ENCODE peak calls at places on chromosomes 1 and 21, in six cellular contexts. One of them, this sample, is unnamed.

GRCh38 chr1:7613106-7613850 is 157.8 kb upstream of the VAMP3 start:
- DNase-seq in body of pancreas: no peak
- DNase-seq in stimulated activated CD4-positive, alpha-beta T cell treated with anti-CD3 and anti-CD28 coated beads, Interleukin-4, amount 100 ng/mL, for 4 hours: no peak
- DNase-seq in mucosa of descending colon: no peak
- DNase-seq in foreskin keratinocyte: no peak
- DNase-seq in NCI-H2171: no peak
- DNase-seq in this sample: no peak

GRCh38 chr1:241950390-241950789 is 7.2 kb upstream of the BECN2 start:
- DNase-seq in body of pancreas: no peak
- DNase-seq in stimulated activated CD4-positive, alpha-beta T cell treated with anti-CD3 and anti-CD28 coated beads, Interleukin-4, amount 100 ng/mL, for 4 hours: no peak
- DNase-seq in mucosa of descending colon: no peak
- DNase-seq in foreskin keratinocyte: peak
- DNase-seq in NCI-H2171: no peak
- DNase-seq in this sample: no peak

GRCh38 chr1:234689236-234689635 is 79.3 kb upstream of the IRF2BP2 start:
- DNase-seq in body of pancreas: no peak
- DNase-seq in stimulated activated CD4-positive, alpha-beta T cell treated with anti-CD3 and anti-CD28 coated beads, Interleukin-4, amount 100 ng/mL, for 4 hours: no peak
- DNase-seq in mucosa of descending colon: no peak
- DNase-seq in foreskin keratinocyte: no peak
- DNase-seq in NCI-H2171: no peak
- DNase-seq in this sample: no peak

GRCh38 chr21:43187715-43188114 is 18.9 kb downstream of the CRYAA start:
- DNase-seq in body of pancreas: no peak
- DNase-seq in stimulated activated CD4-positive, alpha-beta T cell treated with anti-CD3 and anti-CD28 coated beads, Interleukin-4, amount 100 ng/mL, for 4 hours: no peak
- DNase-seq in mucosa of descending colon: peak
- DNase-seq in foreskin keratinocyte: no peak
- DNase-seq in NCI-H2171: no peak
- DNase-seq in this sample: no peak

GRCh38 chr1:223374064-223374610 is 10.2 kb upstream of the SUSD4 start:
- DNase-seq in body of pancreas: no peak
- DNase-seq in stimulated activated CD4-positive, alpha-beta T cell treated with anti-CD3 and anti-CD28 coated beads, Interleukin-4, amount 100 ng/mL, for 4 hours: no peak
- DNase-seq in mucosa of descending colon: no peak
- DNase-seq in foreskin keratinocyte: no peak
- DNase-seq in NCI-H2171: no peak
- DNase-seq in this sample: no peak

GRCh38 chr1:9265966-9266365 is 26.7 kb upstream of the SPSB1 start:
- DNase-seq in body of pancreas: no peak
- DNase-seq in stimulated activated CD4-positive, alpha-beta T cell treated with anti-CD3 and anti-CD28 coated beads, Interleukin-4, amount 100 ng/mL, for 4 hours: no peak
- DNase-seq in mucosa of descending colon: peak
- DNase-seq in foreskin keratinocyte: no peak
- DNase-seq in NCI-H2171: no peak
- DNase-seq in this sample: no peak

GRCh38 chr1:149844096-149844495 is 55.3 kb upstream of the BOLA1 start:
- DNase-seq in body of pancreas: no peak
- DNase-seq in stimulated activated CD4-positive, alpha-beta T cell treated with anti-CD3 and anti-CD28 coated beads, Interleukin-4, amount 100 ng/mL, for 4 hours: no peak
- DNase-seq in mucosa of descending colon: no peak
- DNase-seq in foreskin keratinocyte: no peak
- DNase-seq in NCI-H2171: no peak
- DNase-seq in this sample: no peak

GRCh38 chr1:48242126-48242736 is 19.7 kb downstream of the SLC5A9 start:
- DNase-seq in body of pancreas: no peak
- DNase-seq in stimulated activated CD4-positive, alpha-beta T cell treated with anti-CD3 and anti-CD28 coated beads, Interleukin-4, amount 100 ng/mL, for 4 hours: no peak
- DNase-seq in mucosa of descending colon: no peak
- DNase-seq in foreskin keratinocyte: no peak
- DNase-seq in NCI-H2171: no peak
- DNase-seq in this sample: no peak

GRCh38 chr1:6148497-6149241 is 31.5 kb downstream of the CHD5 start:
- DNase-seq in body of pancreas: peak
- DNase-seq in stimulated activated CD4-positive, alpha-beta T cell treated with anti-CD3 and anti-CD28 coated beads, Interleukin-4, amount 100 ng/mL, for 4 hours: peak
- DNase-seq in mucosa of descending colon: peak
- DNase-seq in foreskin keratinocyte: peak
- DNase-seq in NCI-H2171: no peak
- DNase-seq in this sample: no peak

GRCh38 chr1:234676103-234676594 is 66.2 kb upstream of the IRF2BP2 start:
- DNase-seq in body of pancreas: peak
- DNase-seq in stimulated activated CD4-positive, alpha-beta T cell treated with anti-CD3 and anti-CD28 coated beads, Interleukin-4, amount 100 ng/mL, for 4 hours: peak
- DNase-seq in mucosa of descending colon: peak
- DNase-seq in foreskin keratinocyte: no peak
- DNase-seq in NCI-H2171: no peak
- DNase-seq in this sample: peak

GRCh38 chr1:204495078-204495753 is 611 bp upstream of the PIK3C2B start:
- DNase-seq in body of pancreas: no peak
- DNase-seq in stimulated activated CD4-positive, alpha-beta T cell treated with anti-CD3 and anti-CD28 coated beads, Interleukin-4, amount 100 ng/mL, for 4 hours: no peak
- DNase-seq in mucosa of descending colon: no peak
- DNase-seq in foreskin keratinocyte: peak
- DNase-seq in NCI-H2171: no peak
- DNase-seq in this sample: no peak

GRCh38 chr1:240464099-240464498 is 147.9 kb downstream of the GREM2 start:
- DNase-seq in body of pancreas: no peak
- DNase-seq in stimulated activated CD4-positive, alpha-beta T cell treated with anti-CD3 and anti-CD28 coated beads, Interleukin-4, amount 100 ng/mL, for 4 hours: no peak
- DNase-seq in mucosa of descending colon: no peak
- DNase-seq in foreskin keratinocyte: no peak
- DNase-seq in NCI-H2171: no peak
- DNase-seq in this sample: no peak

GRCh38 chr1:59678809-59679228 is 135.9 kb upstream of the HOOK1 start:
- DNase-seq in body of pancreas: no peak
- DNase-seq in stimulated activated CD4-positive, alpha-beta T cell treated with anti-CD3 and anti-CD28 coated beads, Interleukin-4, amount 100 ng/mL, for 4 hours: no peak
- DNase-seq in mucosa of descending colon: no peak
- DNase-seq in foreskin keratinocyte: no peak
- DNase-seq in NCI-H2171: no peak
- DNase-seq in this sample: no peak

GRCh38 chr1:100292711-100293110 is 26.7 kb downstream of the RTCA start:
- DNase-seq in body of pancreas: no peak
- DNase-seq in stimulated activated CD4-positive, alpha-beta T cell treated with anti-CD3 and anti-CD28 coated beads, Interleukin-4, amount 100 ng/mL, for 4 hours: no peak
- DNase-seq in mucosa of descending colon: no peak
- DNase-seq in foreskin keratinocyte: no peak
- DNase-seq in NCI-H2171: no peak
- DNase-seq in this sample: no peak

GRCh38 chr1:227869281-227869842 is 53.9 kb downstream of the PRSS38 start:
- DNase-seq in body of pancreas: no peak
- DNase-seq in stimulated activated CD4-positive, alpha-beta T cell treated with anti-CD3 and anti-CD28 coated beads, Interleukin-4, amount 100 ng/mL, for 4 hours: no peak
- DNase-seq in mucosa of descending colon: no peak
- DNase-seq in foreskin keratinocyte: no peak
- DNase-seq in NCI-H2171: no peak
- DNase-seq in this sample: no peak

GRCh38 chr1:170669036-170669435 is 5.1 kb downstream of the PRRX1 start:
- DNase-seq in body of pancreas: no peak
- DNase-seq in stimulated activated CD4-positive, alpha-beta T cell treated with anti-CD3 and anti-CD28 coated beads, Interleukin-4, amount 100 ng/mL, for 4 hours: no peak
- DNase-seq in mucosa of descending colon: no peak
- DNase-seq in foreskin keratinocyte: no peak
- DNase-seq in NCI-H2171: no peak
- DNase-seq in this sample: no peak

GRCh38 chr1:164689672-164690655 is 131.0 kb downstream of the PBX1 start:
- DNase-seq in body of pancreas: no peak
- DNase-seq in stimulated activated CD4-positive, alpha-beta T cell treated with anti-CD3 and anti-CD28 coated beads, Interleukin-4, amount 100 ng/mL, for 4 hours: no peak
- DNase-seq in mucosa of descending colon: no peak
- DNase-seq in foreskin keratinocyte: no peak
- DNase-seq in NCI-H2171: peak
- DNase-seq in this sample: no peak

GRCh38 chr1:168709896-168710305 is 19.1 kb downstream of the DPT start:
- DNase-seq in body of pancreas: no peak
- DNase-seq in stimulated activated CD4-positive, alpha-beta T cell treated with anti-CD3 and anti-CD28 coated beads, Interleukin-4, amount 100 ng/mL, for 4 hours: no peak
- DNase-seq in mucosa of descending colon: no peak
- DNase-seq in foreskin keratinocyte: peak
- DNase-seq in NCI-H2171: no peak
- DNase-seq in this sample: no peak

GRCh38 chr1:29415156-29415830 is 179.0 kb downstream of the PTPRU start:
- DNase-seq in body of pancreas: no peak
- DNase-seq in stimulated activated CD4-positive, alpha-beta T cell treated with anti-CD3 and anti-CD28 coated beads, Interleukin-4, amount 100 ng/mL, for 4 hours: no peak
- DNase-seq in mucosa of descending colon: no peak
- DNase-seq in foreskin keratinocyte: no peak
- DNase-seq in NCI-H2171: peak
- DNase-seq in this sample: no peak

GRCh38 chr21:34882719-34883131 is 166.4 kb downstream of the RUNX1 start:
- DNase-seq in body of pancreas: no peak
- DNase-seq in stimulated activated CD4-positive, alpha-beta T cell treated with anti-CD3 and anti-CD28 coated beads, Interleukin-4, amount 100 ng/mL, for 4 hours: no peak
- DNase-seq in mucosa of descending colon: no peak
- DNase-seq in foreskin keratinocyte: no peak
- DNase-seq in NCI-H2171: no peak
- DNase-seq in this sample: no peak

GRCh38 chr1:150765229-150765976 is at the start of gene CTSS:
- DNase-seq in body of pancreas: no peak
- DNase-seq in stimulated activated CD4-positive, alpha-beta T cell treated with anti-CD3 and anti-CD28 coated beads, Interleukin-4, amount 100 ng/mL, for 4 hours: no peak
- DNase-seq in mucosa of descending colon: no peak
- DNase-seq in foreskin keratinocyte: no peak
- DNase-seq in NCI-H2171: no peak
- DNase-seq in this sample: no peak

GRCh38 chr1:72439036-72439435 is 156.7 kb upstream of the NEGR1 start:
- DNase-seq in body of pancreas: no peak
- DNase-seq in stimulated activated CD4-positive, alpha-beta T cell treated with anti-CD3 and anti-CD28 coated beads, Interleukin-4, amount 100 ng/mL, for 4 hours: no peak
- DNase-seq in mucosa of descending colon: no peak
- DNase-seq in foreskin keratinocyte: no peak
- DNase-seq in NCI-H2171: no peak
- DNase-seq in this sample: no peak

GRCh38 chr21:14453964-14454641 is 71.2 kb upstream of the HSPA13 start:
- DNase-seq in body of pancreas: no peak
- DNase-seq in stimulated activated CD4-positive, alpha-beta T cell treated with anti-CD3 and anti-CD28 coated beads, Interleukin-4, amount 100 ng/mL, for 4 hours: no peak
- DNase-seq in mucosa of descending colon: no peak
- DNase-seq in foreskin keratinocyte: no peak
- DNase-seq in NCI-H2171: no peak
- DNase-seq in this sample: no peak

GRCh38 chr1:26375081-26375480 is 2.5 kb upstream of the ZNF683 start:
- DNase-seq in body of pancreas: no peak
- DNase-seq in stimulated activated CD4-positive, alpha-beta T cell treated with anti-CD3 and anti-CD28 coated beads, Interleukin-4, amount 100 ng/mL, for 4 hours: no peak
- DNase-seq in mucosa of descending colon: no peak
- DNase-seq in foreskin keratinocyte: no peak
- DNase-seq in NCI-H2171: no peak
- DNase-seq in this sample: no peak

GRCh38 chr1:161090617-161091016 is 1.3 kb upstream of the NECTIN4 start:
- DNase-seq in body of pancreas: no peak
- DNase-seq in stimulated activated CD4-positive, alpha-beta T cell treated with anti-CD3 and anti-CD28 coated beads, Interleukin-4, amount 100 ng/mL, for 4 hours: no peak
- DNase-seq in mucosa of descending colon: no peak
- DNase-seq in foreskin keratinocyte: no peak
- DNase-seq in NCI-H2171: no peak
- DNase-seq in this sample: no peak

GRCh38 chr21:14259669-14260458 is 43.9 kb downstream of the RBM11 start:
- DNase-seq in body of pancreas: no peak
- DNase-seq in stimulated activated CD4-positive, alpha-beta T cell treated with anti-CD3 and anti-CD28 coated beads, Interleukin-4, amount 100 ng/mL, for 4 hours: no peak
- DNase-seq in mucosa of descending colon: no peak
- DNase-seq in foreskin keratinocyte: no peak
- DNase-seq in NCI-H2171: peak
- DNase-seq in this sample: peak

GRCh38 chr1:68673771-68674170 is 176.9 kb upstream of the DEPDC1 start:
- DNase-seq in body of pancreas: no peak
- DNase-seq in stimulated activated CD4-positive, alpha-beta T cell treated with anti-CD3 and anti-CD28 coated beads, Interleukin-4, amount 100 ng/mL, for 4 hours: no peak
- DNase-seq in mucosa of descending colon: no peak
- DNase-seq in foreskin keratinocyte: no peak
- DNase-seq in NCI-H2171: no peak
- DNase-seq in this sample: no peak

GRCh38 chr1:109400035-109400655 is 2.4 kb upstream of the SORT1 start:
- DNase-seq in body of pancreas: no peak
- DNase-seq in stimulated activated CD4-positive, alpha-beta T cell treated with anti-CD3 and anti-CD28 coated beads, Interleukin-4, amount 100 ng/mL, for 4 hours: no peak
- DNase-seq in mucosa of descending colon: no peak
- DNase-seq in foreskin keratinocyte: no peak
- DNase-seq in NCI-H2171: no peak
- DNase-seq in this sample: no peak

GRCh38 chr21:29146726-29147125 is 16.3 kb downstream of the MAP3K7CL start:
- DNase-seq in body of pancreas: no peak
- DNase-seq in stimulated activated CD4-positive, alpha-beta T cell treated with anti-CD3 and anti-CD28 coated beads, Interleukin-4, amount 100 ng/mL, for 4 hours: no peak
- DNase-seq in mucosa of descending colon: no peak
- DNase-seq in foreskin keratinocyte: no peak
- DNase-seq in NCI-H2171: no peak
- DNase-seq in this sample: no peak

GRCh38 chr1:8077120-8077573 is 51.0 kb upstream of the ERRFI1 start:
- DNase-seq in body of pancreas: peak
- DNase-seq in stimulated activated CD4-positive, alpha-beta T cell treated with anti-CD3 and anti-CD28 coated beads, Interleukin-4, amount 100 ng/mL, for 4 hours: no peak
- DNase-seq in mucosa of descending colon: peak
- DNase-seq in foreskin keratinocyte: no peak
- DNase-seq in NCI-H2171: no peak
- DNase-seq in this sample: peak

GRCh38 chr1:160353223-160353622 is 10.0 kb downstream of the NCSTN start:
- DNase-seq in body of pancreas: no peak
- DNase-seq in stimulated activated CD4-positive, alpha-beta T cell treated with anti-CD3 and anti-CD28 coated beads, Interleukin-4, amount 100 ng/mL, for 4 hours: no peak
- DNase-seq in mucosa of descending colon: no peak
- DNase-seq in foreskin keratinocyte: no peak
- DNase-seq in NCI-H2171: no peak
- DNase-seq in this sample: no peak

GRCh38 chr1:69739181-69739580 is 171.5 kb downstream of the LRRC7 start:
- DNase-seq in body of pancreas: no peak
- DNase-seq in stimulated activated CD4-positive, alpha-beta T cell treated with anti-CD3 and anti-CD28 coated beads, Interleukin-4, amount 100 ng/mL, for 4 hours: no peak
- DNase-seq in mucosa of descending colon: no peak
- DNase-seq in foreskin keratinocyte: no peak
- DNase-seq in NCI-H2171: no peak
- DNase-seq in this sample: peak

GRCh38 chr1:31669433-31669785 is 24.7 kb upstream of the PEF1 start:
- DNase-seq in body of pancreas: no peak
- DNase-seq in stimulated activated CD4-positive, alpha-beta T cell treated with anti-CD3 and anti-CD28 coated beads, Interleukin-4, amount 100 ng/mL, for 4 hours: no peak
- DNase-seq in mucosa of descending colon: no peak
- DNase-seq in foreskin keratinocyte: no peak
- DNase-seq in NCI-H2171: no peak
- DNase-seq in this sample: peak

GRCh38 chr1:181159451-181160151 is 71.1 kb downstream of the IER5 start:
- DNase-seq in body of pancreas: no peak
- DNase-seq in stimulated activated CD4-positive, alpha-beta T cell treated with anti-CD3 and anti-CD28 coated beads, Interleukin-4, amount 100 ng/mL, for 4 hours: no peak
- DNase-seq in mucosa of descending colon: peak
- DNase-seq in foreskin keratinocyte: peak
- DNase-seq in NCI-H2171: peak
- DNase-seq in this sample: no peak

GRCh38 chr1:203280061-203280460 is 25.3 kb upstream of the BTG2 start:
- DNase-seq in body of pancreas: no peak
- DNase-seq in stimulated activated CD4-positive, alpha-beta T cell treated with anti-CD3 and anti-CD28 coated beads, Interleukin-4, amount 100 ng/mL, for 4 hours: no peak
- DNase-seq in mucosa of descending colon: no peak
- DNase-seq in foreskin keratinocyte: no peak
- DNase-seq in NCI-H2171: no peak
- DNase-seq in this sample: no peak

GRCh38 chr1:11800756-11801433 is 4.9 kb downstream of the MTHFR start:
- DNase-seq in body of pancreas: no peak
- DNase-seq in stimulated activated CD4-positive, alpha-beta T cell treated with anti-CD3 and anti-CD28 coated beads, Interleukin-4, amount 100 ng/mL, for 4 hours: no peak
- DNase-seq in mucosa of descending colon: peak
- DNase-seq in foreskin keratinocyte: no peak
- DNase-seq in NCI-H2171: no peak
- DNase-seq in this sample: no peak

GRCh38 chr1:166947398-166948043 is 27.8 kb downstream of the ILDR2 start:
- DNase-seq in body of pancreas: peak
- DNase-seq in stimulated activated CD4-positive, alpha-beta T cell treated with anti-CD3 and anti-CD28 coated beads, Interleukin-4, amount 100 ng/mL, for 4 hours: no peak
- DNase-seq in mucosa of descending colon: peak
- DNase-seq in foreskin keratinocyte: no peak
- DNase-seq in NCI-H2171: no peak
- DNase-seq in this sample: peak

GRCh38 chr1:5828322-5828935 is 163.8 kb downstream of the NPHP4 start:
- DNase-seq in body of pancreas: no peak
- DNase-seq in stimulated activated CD4-positive, alpha-beta T cell treated with anti-CD3 and anti-CD28 coated beads, Interleukin-4, amount 100 ng/mL, for 4 hours: no peak
- DNase-seq in mucosa of descending colon: no peak
- DNase-seq in foreskin keratinocyte: no peak
- DNase-seq in NCI-H2171: no peak
- DNase-seq in this sample: no peak

This sample was measured in NCI-H446.